ENCODE peak calls at places on chromosomes 6 and 20, in nine cellular contexts. P is right lobe of liver, G is ovary, K is left ventricle myocardium inferior, T is suprapubic skin, F is body of pancreas, Q is IMR-90, S is tibial artery, R is OCI-LY7. H is an unnamed sample.

GRCh38 chr6:109001554-109001953 is 93.1 kb downstream of the SESN1 start:
- DNase-seq in P (no peak), G (no peak), K (no peak), T (no peak), F (no peak), Q (no peak), S (no peak), R (no peak), H (peak; percentile 24)

GRCh38 chr6:39824030-39824926 is 32.1 kb downstream of the DAAM2 start:
- DNase-seq in P (no peak), G (no peak), K (no peak), T (no peak), F (no peak), Q (no peak), S (peak; percentile 29), R (no peak), H (no peak)

GRCh38 chr20:19605759-19606158 is 152.3 kb upstream of the RIN2 start:
- DNase-seq in P (no peak), G (no peak), K (no peak), T (no peak), F (no peak), Q (no peak), S (no peak), R (no peak), H (no peak)

GRCh38 chr20:38343107-38343797 is 3.0 kb upstream of the LBP start:
- DNase-seq in P (peak; percentile 68), G (peak; percentile 73), K (no peak), T (no peak), F (peak; percentile 34), Q (peak; percentile 46), S (peak; percentile 42), R (no peak), H (peak; percentile 37)

GRCh38 chr6:89786970-89787369 is 32.6 kb downstream of the MDN1 start:
- DNase-seq in P (no peak), G (no peak), K (no peak), T (no peak), F (no peak), Q (no peak), S (no peak), R (no peak), H (no peak)

GRCh38 chr6:157235600-157236039 is 87.7 kb downstream of the TMEM242 start:
- DNase-seq in P (peak; percentile 46), G (peak; percentile 71), K (peak; percentile 64), T (no peak), F (peak; percentile 69), Q (peak; percentile 33), S (peak; percentile 70), R (no peak), H (peak; percentile 73)

GRCh38 chr6:63066053-63066704 is 145.1 kb upstream of the FKBP1C start:
- DNase-seq in P (no peak), G (no peak), K (no peak), T (no peak), F (no peak), Q (no peak), S (no peak), R (peak; percentile 19), H (peak; percentile 17)

GRCh38 chr20:37564388-37565133 is 36.9 kb upstream of the BLCAP start:
- DNase-seq in P (peak; percentile 45), G (peak; percentile 52), K (peak; percentile 25), T (peak; percentile 72), F (peak; percentile 16), Q (no peak), S (no peak), R (peak; percentile 47), H (peak; percentile 68)

GRCh38 chr20:51511861-51512619 is 30.5 kb downstream of the NFATC2 start:
- DNase-seq in P (no peak), G (no peak), K (no peak), T (no peak), F (no peak), Q (no peak), S (no peak), R (no peak), H (no peak)

GRCh38 chr6:149834513-149835481 is 29.4 kb downstream of the LRP11 start:
- DNase-seq in P (no peak), G (peak; percentile 64), K (no peak), T (no peak), F (peak; percentile 58), Q (peak; percentile 79), S (peak; percentile 74), R (peak; percentile 69), H (peak; percentile 75)

GRCh38 chr6:6643398-6643797 is 54.9 kb downstream of the LY86 start:
- DNase-seq in P (no peak), G (no peak), K (no peak), T (no peak), F (no peak), Q (no peak), S (no peak), R (no peak), H (no peak)

GRCh38 chr20:63232235-63233060 is 3.3 kb upstream of the BIRC7 start:
- DNase-seq in P (no peak), G (no peak), K (no peak), T (no peak), F (no peak), Q (peak; percentile 96), S (no peak), R (no peak), H (no peak)

GRCh38 chr20:51757226-51757625 is 11.0 kb downstream of the ATP9A start:
- DNase-seq in P (no peak), G (no peak), K (no peak), T (no peak), F (no peak), Q (no peak), S (no peak), R (no peak), H (no peak)

GRCh38 chr6:11151488-11151887 is 40.0 kb upstream of the ERVFRD-1 start:
- DNase-seq in P (no peak), G (no peak), K (no peak), T (no peak), F (no peak), Q (no peak), S (no peak), R (no peak), H (no peak)

GRCh38 chr6:341914-342831 is 49.4 kb upstream of the IRF4 start:
- DNase-seq in P (no peak), G (no peak), K (no peak), T (no peak), F (no peak), Q (no peak), S (no peak), R (no peak), H (no peak)

GRCh38 chr6:87274660-87275273 is 47.6 kb upstream of the SMIM8 start:
- DNase-seq in P (no peak), G (no peak), K (no peak), T (no peak), F (no peak), Q (peak; percentile 82), S (no peak), R (no peak), H (peak; percentile 11)

GRCh38 chr6:31070711-31071197 is 41.6 kb downstream of the C6orf15 start:
- DNase-seq in P (no peak), G (peak; percentile 49), K (no peak), T (no peak), F (peak; percentile 65), Q (peak; percentile 84), S (no peak), R (peak; percentile 42), H (peak; percentile 79)

GRCh38 chr6:35181313-35181932 is 32.3 kb upstream of the SCUBE3 start:
- DNase-seq in P (no peak), G (no peak), K (no peak), T (no peak), F (no peak), Q (peak; percentile 64), S (peak; percentile 68), R (no peak), H (peak; percentile 23)

GRCh38 chr6:35177139-35177538 is 36.0 kb upstream of the TCP11 start:
- DNase-seq in P (no peak), G (no peak), K (no peak), T (peak; percentile 48), F (no peak), Q (no peak), S (no peak), R (peak; percentile 16), H (no peak)

GRCh38 chr6:35177586-35177985 is 36.2 kb upstream of the SCUBE3 start:
- DNase-seq in P (no peak), G (no peak), K (no peak), T (no peak), F (no peak), Q (peak; percentile 44), S (no peak), R (no peak), H (no peak)

GRCh38 chr6:35178012-35178411 is 35.7 kb upstream of the SCUBE3 start:
- DNase-seq in P (no peak), G (no peak), K (no peak), T (no peak), F (no peak), Q (no peak), S (no peak), R (no peak), H (no peak)

GRCh38 chr6:35178932-35179832 is 34.6 kb upstream of the SCUBE3 start:
- DNase-seq in P (no peak), G (no peak), K (no peak), T (peak; percentile 65), F (no peak), Q (no peak), S (no peak), R (peak; percentile 9), H (no peak)
- TF ChIP-seq CTCF in P (no peak), G (no peak), K (no peak), T (no peak), F (no peak), Q (no peak), S (no peak), R (peak; percentile 31), H (no peak)

GRCh38 chr6:33139596-33140206 is 52.6 kb downstream of the COL11A2 start:
- DNase-seq in P (no peak), G (no peak), K (no peak), T (no peak), F (no peak), Q (no peak), S (no peak), R (no peak), H (no peak)
- H3K9me3 ChIP-seq in P (no peaks in the 10 kb centered on the region), G (no peaks in the 10 kb centered on the region), K (no peaks in the 10 kb centered on the region), T (no peaks in the 10 kb centered on the region), F (no peaks in the 10 kb centered on the region), Q (peaks cover 5% of the 10 kb centered on the region), S (no peaks in the 10 kb centered on the region), R (no peaks in the 10 kb centered on the region), H (no peaks in the 10 kb centered on the region)

GRCh38 chr6:118708055-118708454 is 56.7 kb upstream of the CEP85L start:
- DNase-seq in P (no peak), G (no peak), K (no peak), T (no peak), F (no peak), Q (peak; percentile 54), S (no peak), R (peak; percentile 21), H (no peak)
- H3K4me1 ChIP-seq in P (peaks cover 4% of the 10 kb centered on the region), G (peaks cover 7% of the 10 kb centered on the region), K (peaks cover 32% of the 10 kb centered on the region), T (peaks cover 33% of the 10 kb centered on the region), F (peaks cover 21% of the 10 kb centered on the region), Q (peaks cover 10% of the 10 kb centered on the region), S (no peaks in the 10 kb centered on the region), R (peaks cover 56% of the 10 kb centered on the region), H (peaks cover 33% of the 10 kb centered on the region)

GRCh38 chr6:37365791-37366190 is 12.0 kb downstream of the RNF8 start:
- DNase-seq in P (no peak), G (no peak), K (no peak), T (no peak), F (no peak), Q (peak; percentile 35), S (no peak), R (no peak), H (peak; percentile 40)
- TF ChIP-seq CTCF in P (peak; percentile 16), G (no peak), K (peak; percentile 51), T (no peak), F (peak; percentile 35), Q (peak; percentile 46), S (no peak), R (peak; percentile 60), H (peak; percentile 46)

H was measured in A673.